ENCODE peak calls at places on chromosomes 13 and 19, in eight cellular contexts. Z is tibial nerve, N is fibroblast of lung, X is aorta, V is mammary epithelial cell, B is A549, S is body of pancreas, I is NT2/D1. D is an unnamed sample. For H3K4me1 and H3K9me3, the result is how much of the 10 kb centered on the place peaks cover.

GRCh38 chr19:54630784-54631183 is 500 bp downstream of the LILRB1 start:
- DNase-seq in B (no peak), X (no peak), V (no peak), N (no peak), S (no peak), Z (no peak), I (no peak), D (no peak)

GRCh38 chr19:55641376-55642152 is 762 bp downstream of the ZNF580 start:
- DNase-seq in I (no peak), Z (no peak), N (peak), B (peak), V (peak), S (no peak), X (no peak), D (no peak)

GRCh38 chr19:34430738-34431625 is 2.8 kb downstream of the UBA2 start:
- DNase-seq in S (peak), Z (no peak), X (no peak), I (no peak), B (peak), N (peak), V (peak), D (no peak)

GRCh38 chr19:2578911-2579677 is 103.2 kb downstream of the GADD45B start:
- DNase-seq in S (peak), Z (peak), V (peak), B (peak), N (peak), I (peak), X (peak), D (peak)

GRCh38 chr19:33678796-33679195 is 57.0 kb downstream of the CHST8 start:
- DNase-seq in Z (no peak), S (no peak), V (no peak), N (no peak), B (no peak), X (peak), I (no peak), D (no peak)

GRCh38 chr19:23101241-23101640 is 15.6 kb upstream of the ZNF730 start:
- DNase-seq in V (peak), N (no peak), Z (no peak), B (no peak), I (no peak), S (no peak), X (no peak), D (no peak)

GRCh38 chr19:49558591-49558990 is 21.8 kb downstream of the NOSIP start:
- DNase-seq in X (no peak), Z (no peak), B (no peak), N (no peak), V (no peak), S (no peak), I (no peak), D (no peak)

GRCh38 chr13:80716610-80717081 is 375.7 kb upstream of the SPRY2 start:
- DNase-seq in I (peak), N (peak), Z (no peak), S (no peak), X (peak), B (no peak), V (no peak), D (no peak)

GRCh38 chr19:17055636-17056035 is 19.6 kb downstream of the HAUS8 start:
- DNase-seq in Z (no peak), I (no peak), S (no peak), X (no peak), N (no peak), B (no peak), V (no peak), D (no peak)

GRCh38 chr19:35043906-35044305 is 2.4 kb downstream of the HPN start:
- DNase-seq in B (no peak), I (no peak), S (peak), Z (no peak), X (no peak), N (no peak), V (no peak), D (no peak)

GRCh38 chr19:5128932-5129389 is 160.0 kb downstream of the KDM4B start:
- DNase-seq in S (peak), I (no peak), B (no peak), N (peak), Z (no peak), V (no peak), X (no peak), D (no peak)

GRCh38 chr19:6801397-6802086 is 29.0 kb downstream of the VAV1 start:
- DNase-seq in X (peak), S (peak), N (no peak), B (peak), V (no peak), Z (no peak), I (no peak), D (peak)

GRCh38 chr19:47221080-47221841 is 9.7 kb downstream of the BBC3 start:
- DNase-seq in V (no peak), I (no peak), Z (no peak), X (no peak), S (no peak), N (no peak), B (no peak), D (no peak)

GRCh38 chr13:50365683-50366391 is 350.6 kb downstream of the KCNRG start:
- DNase-seq in B (no peak), X (no peak), I (no peak), N (no peak), V (peak), S (peak), Z (no peak), D (no peak)

GRCh38 chr13:51739403-51740112 is 64.4 kb downstream of the DHRS12 start:
- DNase-seq in B (no peak), I (no peak), N (no peak), S (peak), Z (peak), X (no peak), V (no peak), D (peak)

GRCh38 chr13:31101511-31102170 is 60.1 kb downstream of the HSPH1 start:
- DNase-seq in Z (no peak), X (no peak), V (no peak), N (no peak), S (no peak), B (no peak), I (no peak), D (no peak)

GRCh38 chr13:20128459-20128927 is 32.4 kb downstream of the GJA3 start:
- DNase-seq in B (no peak), V (no peak), S (peak), I (no peak), X (no peak), Z (no peak), N (no peak), D (no peak)

GRCh38 chr19:49136771-49137171 is 17.4 kb downstream of the PPFIA3 start:
- DNase-seq in Z (no peak), B (no peak), N (peak), V (no peak), X (no peak), S (no peak), I (no peak), D (no peak)

GRCh38 chr19:2428027-2428690 is 773 bp upstream of the TIMM13 start:
- DNase-seq in Z (no peak), I (no peak), V (no peak), S (peak), B (no peak), X (no peak), N (no peak), D (no peak)

GRCh38 chr19:28793391-28794168 is 419.4 kb downstream of the UQCRFS1 start:
- DNase-seq in X (no peak), B (no peak), I (peak), S (no peak), Z (no peak), V (no peak), N (no peak), D (no peak)

GRCh38 chr19:54026656-54027055 is 35.2 kb downstream of the CACNG6 start:
- DNase-seq in I (no peak), B (no peak), X (no peak), V (peak), S (no peak), N (no peak), Z (no peak), D (no peak)

GRCh38 chr19:51493776-51494175 is 7.8 kb downstream of the SIGLEC12 start:
- DNase-seq in B (no peak), Z (no peak), V (no peak), N (no peak), X (no peak), S (peak), I (no peak), D (no peak)

GRCh38 chr19:16737909-16738308 is 18.3 kb downstream of the NWD1 start:
- DNase-seq in N (peak), I (no peak), S (peak), Z (no peak), B (no peak), V (no peak), X (no peak), D (no peak)

GRCh38 chr13:45409993-45410392 is 8.2 kb downstream of the SLC25A30 start:
- DNase-seq in I (no peak), V (no peak), S (no peak), B (no peak), N (no peak), Z (no peak), X (no peak), D (no peak)

GRCh38 chr13:51977606-51978005 is 33.6 kb downstream of the ATP7B start:
- DNase-seq in X (no peak), S (no peak), I (no peak), B (no peak), Z (no peak), N (no peak), V (peak), D (no peak)

GRCh38 chr13:59364508-59365187 is 799.1 kb downstream of the DIAPH3 start:
- DNase-seq in V (no peak), B (peak), I (no peak), N (no peak), X (no peak), S (peak), Z (no peak), D (no peak)

GRCh38 chr13:44273991-44274810 is 99.4 kb upstream of the SERP2 start:
- DNase-seq in I (no peak), N (peak), Z (no peak), V (no peak), X (no peak), B (no peak), S (peak), D (no peak)

GRCh38 chr19:19420570-19421301 is 15.3 kb downstream of the GATAD2A start:
- DNase-seq in I (no peak), N (no peak), V (no peak), X (no peak), S (peak), Z (no peak), B (no peak), D (no peak)

GRCh38 chr19:5081441-5082161 is 112.7 kb downstream of the KDM4B start:
- DNase-seq in S (no peak), Z (no peak), B (no peak), I (no peak), X (no peak), V (no peak), N (no peak), D (no peak)

GRCh38 chr13:77345150-77345780 is 18.4 kb upstream of the MYCBP2 start:
- DNase-seq in S (no peak), N (no peak), Z (no peak), X (no peak), I (no peak), V (no peak), B (no peak), D (no peak)

GRCh38 chr13:74074723-74075122 is 59.5 kb downstream of the KLF12 start:
- DNase-seq in B (no peak), S (no peak), Z (no peak), I (no peak), X (no peak), N (no peak), V (peak), D (no peak)

GRCh38 chr13:41523396-41523795 is 66.0 kb downstream of the RGCC start:
- DNase-seq in Z (no peak), X (no peak), I (no peak), S (no peak), V (no peak), N (no peak), B (no peak), D (no peak)

GRCh38 chr19:952680-953500 is 27.1 kb downstream of the ARID3A start:
- DNase-seq in Z (no peak), N (no peak), I (no peak), S (peak), X (no peak), B (no peak), V (no peak), D (no peak)

GRCh38 chr19:954672-955494 is 29.0 kb downstream of the ARID3A start:
- DNase-seq in X (no peak), Z (no peak), N (no peak), V (no peak), S (no peak), B (no peak), I (no peak), D (no peak)

GRCh38 chr19:952049-952679 is 26.3 kb downstream of the ARID3A start:
- DNase-seq in I (no peak), Z (no peak), V (no peak), X (no peak), N (no peak), B (no peak), S (no peak), D (no peak)

GRCh38 chr19:954272-954671 is 28.4 kb downstream of the ARID3A start:
- DNase-seq in I (no peak), N (no peak), B (no peak), X (no peak), Z (no peak), V (no peak), S (no peak), D (no peak)

GRCh38 chr19:953501-954271 is 27.9 kb downstream of the ARID3A start:
- DNase-seq in I (no peak), V (no peak), N (no peak), Z (no peak), S (no peak), X (no peak), B (no peak), D (no peak)
- H3K4me1 ChIP-seq in I (under half), V (under half), N (under half), Z (under half), S (half or more), X (under half), B (under half), D (under half)

DNA sequence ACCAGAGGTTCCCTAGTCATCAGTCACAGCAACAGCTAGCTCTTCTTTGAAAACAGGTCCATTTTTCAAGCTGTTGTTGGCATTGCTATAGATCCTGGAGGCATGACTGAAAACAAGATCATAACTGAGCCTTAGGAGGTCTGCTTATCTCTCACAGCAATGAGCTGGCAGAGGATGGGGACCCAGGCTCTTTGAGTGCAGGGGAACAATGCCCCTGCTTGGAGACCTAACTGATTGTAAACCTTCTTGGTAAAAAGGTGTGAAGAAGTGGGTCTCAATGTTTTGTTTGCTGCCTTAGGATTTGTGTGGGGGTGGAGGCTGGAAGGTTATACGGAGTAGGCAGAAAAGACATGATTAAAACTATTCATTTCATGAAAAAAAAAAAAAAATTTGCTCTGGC is 94.6 kb downstream of the EFNB2 start:
- DNase-seq in N (no peak), V (no peak), S (no peak), I (no peak), B (no peak), Z (no peak), X (no peak), D (no peak)
- H3K4me3 ChIP-seq in N (no peak), V (no peak), S (no peak), I (no peak), B (no peak), Z (no peak), X (no peak), D (no peak)

DNA sequence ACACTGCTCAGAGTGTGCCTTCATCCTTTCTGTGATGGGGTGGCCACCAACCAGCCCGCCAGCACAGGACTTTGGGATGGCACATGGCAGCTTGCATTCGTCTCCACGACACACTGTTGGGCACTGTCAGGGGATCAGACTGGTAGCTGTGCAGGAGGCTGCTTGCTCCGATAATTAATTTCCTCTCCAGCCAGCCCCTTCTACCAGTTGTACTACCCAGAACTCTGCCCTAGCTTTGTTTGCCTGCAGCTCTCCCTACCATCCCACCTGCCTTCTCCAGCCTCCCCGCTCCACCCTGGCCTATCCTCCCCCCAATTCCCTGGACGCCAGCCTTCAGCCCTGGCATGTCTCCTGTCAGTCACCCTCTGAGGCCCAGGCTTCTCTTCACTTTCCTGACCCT is 228.3 kb downstream of the TSHZ3 start:
- DNase-seq in X (no peak), N (no peak), V (no peak), B (no peak), I (no peak), Z (no peak), S (no peak), D (no peak)
- H3K9me3 ChIP-seq in X (under half), N (under half), V (under half), B (under half), I (under half), Z (under half), S (under half), D (under half)

GRCh38 chr19:1263198-1263597 is 5.9 kb upstream of the CIRBP start:
- DNase-seq in B (no peak), Z (no peak), S (no peak), X (no peak), V (no peak), I (no peak), N (no peak), D (no peak)
- H3K4me1 ChIP-seq in B (half or more), Z (under half), S (half or more), X (under half), V (half or more), I (half or more), N (half or more), D (half or more)

DNA sequence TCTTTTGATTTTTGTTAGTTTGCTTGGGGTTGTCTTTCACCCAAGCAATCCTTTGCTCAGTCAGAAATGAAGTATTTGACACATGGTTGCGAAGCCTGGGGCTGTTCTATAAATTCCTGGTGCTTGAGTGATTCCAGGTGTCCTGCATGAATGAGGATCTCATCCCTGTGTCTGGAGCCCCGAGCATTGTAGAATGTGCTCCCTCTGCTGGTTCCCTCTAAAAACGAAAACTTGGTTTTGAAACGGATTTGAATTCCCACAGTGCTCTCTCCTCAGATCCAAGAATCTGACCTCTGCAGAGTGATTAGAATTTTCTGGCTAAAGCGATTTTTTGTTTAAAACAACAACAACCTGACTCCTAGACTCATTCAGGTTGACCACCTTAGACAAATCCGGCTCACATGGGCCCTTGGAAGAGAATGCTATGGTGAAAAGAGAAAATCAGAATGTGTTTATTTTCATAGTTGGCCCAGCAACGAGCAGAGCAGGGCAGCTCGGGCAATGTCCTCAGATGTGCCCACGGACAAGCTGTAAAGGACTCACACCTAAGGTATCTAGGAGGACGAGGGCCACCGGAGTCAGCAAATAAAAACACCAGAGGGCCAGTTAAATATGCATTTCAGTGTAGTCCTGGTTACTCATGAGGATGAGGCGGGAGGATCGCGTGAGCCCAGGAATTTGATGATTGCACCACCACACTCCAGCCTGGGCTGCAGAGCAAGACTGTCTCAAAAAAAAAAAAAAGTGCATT is 8.7 kb upstream of the ATP12A start:
- DNase-seq in Z (no peak), X (no peak), S (peak), V (peak), I (peak), N (peak), B (peak), D (no peak)
- H3K4me3 ChIP-seq in Z (peak), X (no peak), S (no peak), V (no peak), I (no peak), N (peak), B (peak), D (peak)

GRCh38 chr19:58054792-58055482 is 4.1 kb upstream of the ZNF135 start:
- DNase-seq in S (peak), X (no peak), Z (no peak), I (no peak), B (no peak), V (no peak), N (peak), D (no peak)
- H3K9me3 ChIP-seq in S (under half), X (under half), Z (under half), I (under half), B (half or more), V (half or more), N (under half), D (under half)